ENCODE peak calls at places on chromosomes 16 and 17, in five cellular contexts. One of them, this sample, is unnamed.

GRCh38 chr16:648071-648785 is 937 bp upstream of the WDR90 start:
- DNase-seq in activated T-helper 1 cell treated with Interleukin-2 at 50 U/mL for 16 hours: no peak
- DNase-seq in amniotic epithelial cell: peak
- DNase-seq in NAMALWA: peak
- DNase-seq in fibroblast of lung: no peak
- DNase-seq in this sample: no peak

GRCh38 chr17:79126139-79126538 is 51.5 kb downstream of the ENGASE start:
- DNase-seq in activated T-helper 1 cell treated with Interleukin-2 at 50 U/mL for 16 hours: no peak
- DNase-seq in amniotic epithelial cell: no peak
- DNase-seq in NAMALWA: no peak
- DNase-seq in fibroblast of lung: no peak
- DNase-seq in this sample: no peak

GRCh38 chr16:2019500-2019899 is at the start of gene NPW:
- DNase-seq in activated T-helper 1 cell treated with Interleukin-2 at 50 U/mL for 16 hours: no peak
- DNase-seq in amniotic epithelial cell: no peak
- DNase-seq in NAMALWA: peak
- DNase-seq in fibroblast of lung: no peak
- DNase-seq in this sample: no peak

GRCh38 chr17:62681939-62682381 is 54.5 kb downstream of the MRC2 start:
- DNase-seq in activated T-helper 1 cell treated with Interleukin-2 at 50 U/mL for 16 hours: no peak
- DNase-seq in amniotic epithelial cell: no peak
- DNase-seq in NAMALWA: no peak
- DNase-seq in fibroblast of lung: no peak
- DNase-seq in this sample: no peak

GRCh38 chr17:40099627-40100418 is 566 bp downstream of the NR1D1 start:
- DNase-seq in activated T-helper 1 cell treated with Interleukin-2 at 50 U/mL for 16 hours: no peak
- DNase-seq in amniotic epithelial cell: no peak
- DNase-seq in NAMALWA: peak
- DNase-seq in fibroblast of lung: no peak
- DNase-seq in this sample: peak

GRCh38 chr17:77458202-77459017 is 317.6 kb downstream of the SEC14L1 start:
- DNase-seq in activated T-helper 1 cell treated with Interleukin-2 at 50 U/mL for 16 hours: no peak
- DNase-seq in amniotic epithelial cell: no peak
- DNase-seq in NAMALWA: no peak
- DNase-seq in fibroblast of lung: no peak
- DNase-seq in this sample: no peak

GRCh38 chr17:74525781-74526288 is 5.4 kb downstream of the CD300LB start:
- DNase-seq in activated T-helper 1 cell treated with Interleukin-2 at 50 U/mL for 16 hours: no peak
- DNase-seq in amniotic epithelial cell: no peak
- DNase-seq in NAMALWA: no peak
- DNase-seq in fibroblast of lung: no peak
- DNase-seq in this sample: no peak

GRCh38 chr17:37676115-37676925 is 33.1 kb upstream of the DDX52 start:
- DNase-seq in activated T-helper 1 cell treated with Interleukin-2 at 50 U/mL for 16 hours: no peak
- DNase-seq in amniotic epithelial cell: peak
- DNase-seq in NAMALWA: no peak
- DNase-seq in fibroblast of lung: no peak
- DNase-seq in this sample: no peak

GRCh38 chr17:1976000-1976682 is 49.0 kb downstream of the RTN4RL1 start:
- DNase-seq in activated T-helper 1 cell treated with Interleukin-2 at 50 U/mL for 16 hours: no peak
- DNase-seq in amniotic epithelial cell: no peak
- DNase-seq in NAMALWA: no peak
- DNase-seq in fibroblast of lung: no peak
- DNase-seq in this sample: no peak

This sample was measured in HCEC 1CT.